ENCODE peak calls at places on chromosomes 5 and 9, in ten cellular contexts. P, D, N, S, I, B, H, U, M and L are unnamed samples.

GRCh38 chr9:120443489-120443888 is 136.5 kb downstream of the CDK5RAP2 start:
- DNase-seq in U (no peak), D (no peak), P (peak), M (no peak), I (no peak), B (no peak), H (no peak), S (peak), N (peak), L (no peak)

GRCh38 chr5:74576941-74577456 is 63.5 kb downstream of the ENC1 start:
- DNase-seq in N (no peak), H (no peak), U (no peak), D (no peak), S (peak), B (no peak), P (peak), M (no peak), I (no peak), L (no peak)

GRCh38 chr5:172114875-172115422 is 73.1 kb downstream of the STK10 start:
- DNase-seq in P (no peak), S (no peak), H (no peak), N (no peak), I (no peak), B (no peak), D (peak), U (peak), M (peak), L (no peak)

GRCh38 chr5:172691886-172692285 is 50.8 kb downstream of the NEURL1B start:
- DNase-seq in S (no peak), H (no peak), N (no peak), B (peak), D (no peak), M (no peak), I (no peak), U (no peak), P (no peak), L (no peak)

GRCh38 chr5:57761513-57761912 is 278.9 kb upstream of the ACTBL2 start:
- DNase-seq in D (no peak), I (no peak), P (no peak), B (no peak), N (no peak), U (no peak), M (no peak), H (no peak), S (no peak), L (no peak)

GRCh38 chr5:74241751-74242140 is 398.8 kb downstream of the ENC1 start:
- DNase-seq in I (no peak), N (no peak), H (no peak), B (peak), D (no peak), U (no peak), P (no peak), S (peak), M (no peak), L (no peak)

GRCh38 chr9:133403766-133404439 is 13.9 kb downstream of the REXO4 start:
- DNase-seq in U (peak), I (no peak), D (peak), S (peak), M (no peak), H (no peak), P (peak), B (peak), N (no peak), L (no peak)

GRCh38 chr5:114223866-114224265 is 138.0 kb upstream of the KCNN2 start:
- DNase-seq in M (no peak), S (no peak), P (peak), H (no peak), I (no peak), B (peak), U (no peak), D (no peak), N (no peak), L (peak)

GRCh38 chr5:177098772-177099152 is 12.0 kb downstream of the FGFR4 start:
- DNase-seq in U (no peak), B (peak), M (no peak), D (no peak), I (no peak), S (no peak), N (no peak), P (no peak), H (no peak), L (no peak)

GRCh38 chr5:91357012-91357634 is 26.0 kb downstream of the ARRDC3 start:
- DNase-seq in U (peak), M (no peak), H (no peak), I (no peak), N (no peak), S (no peak), P (no peak), D (no peak), B (no peak), L (no peak)

GRCh38 chr9:27395484-27395921 is 98.6 kb upstream of the EQTN start:
- DNase-seq in I (no peak), H (no peak), B (no peak), S (no peak), U (no peak), P (no peak), D (no peak), M (no peak), N (no peak), L (no peak)

GRCh38 chr5:2921651-2922050 is 170.2 kb upstream of the IRX2 start:
- DNase-seq in B (no peak), S (no peak), N (no peak), M (no peak), U (no peak), D (no peak), P (no peak), I (no peak), H (no peak), L (no peak)

GRCh38 chr9:114958021-114958846 is 27.8 kb upstream of the TNFSF8 start:
- DNase-seq in D (no peak), N (no peak), H (no peak), U (no peak), M (peak), B (no peak), S (no peak), P (peak), I (no peak), L (no peak)

GRCh38 chr5:34897646-34898045 is 17.7 kb downstream of the RAD1 start:
- DNase-seq in P (no peak), I (no peak), D (no peak), S (no peak), H (no peak), M (no peak), B (no peak), N (no peak), U (no peak), L (no peak)

GRCh38 chr9:105976257-105976656 is 281.9 kb downstream of the TMEM38B start:
- DNase-seq in S (no peak), I (no peak), M (no peak), H (no peak), U (no peak), P (no peak), N (no peak), D (no peak), B (peak), L (no peak)

GRCh38 chr5:51382759-51383493 is at the start of gene ISL1:
- DNase-seq in D (no peak), M (no peak), B (peak), H (no peak), P (peak), U (peak), N (no peak), S (peak), I (peak), L (peak)

GRCh38 chr5:132060501-132061161 is at the start of gene IL3:
- DNase-seq in B (peak), D (peak), N (no peak), M (peak), P (no peak), S (no peak), I (peak), U (no peak), H (no peak), L (no peak)

GRCh38 chr9:27125030-27125429 is 16.0 kb downstream of the TEK start:
- DNase-seq in H (no peak), P (peak), N (peak), U (peak), B (no peak), I (peak), S (peak), D (no peak), M (peak), L (peak)

GRCh38 chr9:95762322-95762721 is 113.2 kb upstream of the ERCC6L2 start:
- DNase-seq in B (no peak), U (no peak), H (no peak), N (no peak), P (no peak), S (no peak), M (no peak), I (no peak), D (no peak), L (no peak)

GRCh38 chr5:176530983-176531901 is 6.0 kb downstream of the RNF44 start:
- DNase-seq in D (no peak), U (no peak), S (no peak), B (peak), M (peak), N (peak), H (no peak), I (peak), P (no peak), L (no peak)

GRCh38 chr5:178382689-178383276 is 150.2 kb upstream of the PHYKPL start:
- DNase-seq in S (no peak), I (no peak), P (no peak), M (no peak), D (no peak), B (peak), H (no peak), N (no peak), U (no peak), L (no peak)

GRCh38 chr5:28725001-28725400 is 1686.6 kb upstream of the CDH9 start:
- DNase-seq in D (no peak), B (no peak), H (no peak), I (no peak), U (no peak), P (no peak), M (no peak), S (no peak), N (no peak), L (no peak)

GRCh38 chr5:149005077-149005892 is 57.6 kb downstream of the SH3TC2 start:
- DNase-seq in N (no peak), I (no peak), D (no peak), U (no peak), P (peak), H (no peak), B (no peak), M (no peak), S (no peak), L (no peak)

GRCh38 chr5:91162534-91163381 is 220.4 kb downstream of the ARRDC3 start:
- DNase-seq in U (peak), P (peak), I (no peak), S (peak), B (no peak), N (peak), D (peak), H (no peak), M (peak), L (peak)

GRCh38 chr5:140239939-140240700 is 62.8 kb downstream of the PFDN1 start:
- DNase-seq in H (no peak), U (peak), S (no peak), I (peak), P (peak), D (peak), B (peak), M (peak), N (no peak), L (no peak)

GRCh38 chr5:137287564-137287963 is 211.6 kb downstream of the SPOCK1 start:
- DNase-seq in S (no peak), N (no peak), U (no peak), B (no peak), M (no peak), D (no peak), I (no peak), H (no peak), P (no peak), L (no peak)
- H3K4me3 ChIP-seq in S (no peak), N (no peak), U (no peak), B (no peak), M (no peak), D (no peak), I (no peak), H (no peak), P (no peak), L (no peak)

DNA sequence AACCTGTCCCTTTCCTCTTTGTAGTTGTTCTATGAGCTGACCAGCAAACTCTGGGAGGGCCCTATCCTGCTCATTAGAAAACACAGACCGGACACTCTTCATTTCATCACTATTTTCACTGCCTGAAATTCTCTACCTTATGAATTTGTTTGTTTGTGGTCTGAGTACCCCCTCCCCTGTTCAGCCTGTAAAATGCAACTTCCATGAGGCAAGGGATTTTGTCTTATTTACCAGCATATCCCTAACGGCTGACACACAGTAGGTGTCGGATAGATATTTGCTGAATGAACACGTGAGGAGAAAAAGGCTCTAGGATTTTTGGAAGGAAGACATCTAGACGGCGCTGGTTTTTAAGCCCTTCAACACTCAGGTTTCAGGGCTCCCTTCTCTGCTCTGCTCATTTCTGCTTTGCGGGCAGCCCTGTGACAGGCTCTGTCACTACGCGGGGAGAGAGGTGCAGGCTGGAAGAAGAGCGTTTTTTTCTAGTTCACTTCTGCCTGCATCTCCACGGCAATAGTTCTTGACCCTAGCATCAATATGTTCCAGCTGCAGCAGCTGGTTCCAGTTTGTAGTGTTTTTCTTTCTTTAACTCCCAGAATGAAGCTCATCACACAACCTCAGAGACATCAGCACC is 41.0 kb downstream of the KCNMB1 start:
- DNase-seq in U (no peak), D (no peak), B (no peak), N (no peak), M (no peak), H (no peak), I (no peak), S (no peak), P (peak), L (no peak)
- TF ChIP-seq CTCF in U (no peak), D (peak), B (no peak), N (no peak), M (peak), H (no peak), I (peak), S (no peak), P (peak), L (no peak)

GRCh38 chr9:5510360-5510931 is at the start of gene PDCD1LG2:
- DNase-seq in D (no peak), S (no peak), I (no peak), H (no peak), M (no peak), N (peak), U (no peak), B (no peak), P (peak), L (peak)
- H3K4me3 ChIP-seq in D (no peak), S (peak), I (peak), H (peak), M (peak), N (peak), U (peak), B (no peak), P (no peak), L (peak)

GRCh38 chr5:97229196-97229595 is 46.1 kb upstream of the RIOK2 start:
- DNase-seq in B (no peak), I (no peak), N (no peak), S (no peak), U (peak), H (no peak), M (no peak), D (no peak), P (no peak), L (no peak)

GRCh38 chr5:97229688-97230285 is 46.7 kb upstream of the RIOK2 start:
- DNase-seq in S (no peak), P (peak), I (no peak), U (no peak), H (no peak), M (no peak), B (no peak), N (no peak), D (no peak), L (no peak)

GRCh38 chr5:97225222-97225621 is 42.2 kb upstream of the RIOK2 start:
- DNase-seq in P (no peak), S (no peak), D (no peak), B (no peak), U (no peak), H (no peak), N (no peak), M (no peak), I (no peak), L (no peak)

GRCh38 chr5:97231025-97231636 is 48.1 kb upstream of the RIOK2 start:
- DNase-seq in N (peak), U (no peak), I (no peak), D (peak), H (no peak), M (no peak), P (peak), S (peak), B (peak), L (peak)
- TF ChIP-seq CTCF in N (peak), U (peak), I (peak), D (peak), H (peak), M (peak), P (peak), S (peak), B (peak), L (peak)

DNA sequence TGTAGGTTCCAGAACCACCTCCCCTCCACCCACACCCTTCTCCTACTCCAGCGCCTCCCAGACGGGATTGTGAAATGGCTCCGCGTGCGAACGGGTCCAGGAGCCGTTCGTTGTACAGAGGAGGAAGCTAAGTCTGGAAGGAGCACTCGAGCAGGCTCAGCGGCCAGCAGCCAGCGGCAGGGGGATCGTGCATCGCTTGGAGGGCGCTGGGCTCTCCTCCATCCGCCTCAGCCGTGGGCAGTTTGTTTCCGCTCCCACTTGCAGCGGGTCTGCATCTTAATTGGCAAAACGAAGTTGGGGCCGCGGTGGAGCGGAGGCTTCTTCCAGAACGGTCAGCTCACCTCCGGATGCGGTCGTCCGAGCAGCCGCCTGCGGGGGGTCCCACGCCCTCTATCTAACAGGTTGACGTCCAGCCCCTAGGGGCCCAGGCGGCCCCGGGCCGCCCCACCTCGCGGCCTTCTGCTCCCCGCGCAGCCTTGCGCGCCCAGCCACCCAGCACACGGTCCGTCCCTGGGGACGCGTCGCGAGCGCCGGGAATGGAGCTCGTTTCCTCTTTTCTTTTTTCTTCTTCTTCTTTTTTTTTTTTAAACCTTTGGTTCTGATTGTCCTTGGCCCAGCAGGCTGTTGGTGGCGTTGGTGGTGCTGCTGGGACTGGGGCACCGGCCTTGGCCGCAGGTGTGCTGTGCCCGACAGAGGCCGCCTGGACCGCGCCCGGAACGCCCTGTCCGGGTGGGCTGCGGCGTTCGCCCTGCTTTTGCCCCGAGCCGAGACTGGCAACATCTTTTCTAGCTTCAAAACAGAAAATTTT is 3.9 kb upstream of the BARX1 start:
- DNase-seq in B (peak), D (no peak), I (no peak), U (no peak), M (no peak), P (peak), H (no peak), N (no peak), S (no peak), L (no peak)
- H3K4me3 ChIP-seq in B (peak), D (peak), I (no peak), U (peak), M (peak), P (peak), H (peak), N (no peak), S (no peak), L (no peak)

GRCh38 chr9:75061169-75061568 is 26.8 kb downstream of the NMRK1 start:
- DNase-seq in M (no peak), U (no peak), B (no peak), I (no peak), D (no peak), S (no peak), P (no peak), N (no peak), H (no peak), L (no peak)
- TF ChIP-seq CTCF in M (no peak), U (no peak), B (no peak), I (no peak), D (no peak), S (no peak), P (no peak), N (no peak), H (no peak), L (no peak)

GRCh38 chr9:136083558-136084190 is 11.4 kb downstream of the NACC2 start:
- DNase-seq in D (no peak), P (no peak), B (no peak), M (no peak), N (no peak), I (no peak), U (no peak), H (no peak), S (no peak), L (no peak)

GRCh38 chr9:136081113-136081825 is 13.8 kb downstream of the NACC2 start:
- DNase-seq in N (no peak), D (no peak), P (peak), H (no peak), U (peak), B (no peak), M (no peak), I (no peak), S (no peak), L (no peak)

GRCh38 chr9:136082496-136083361 is 12.4 kb downstream of the NACC2 start:
- DNase-seq in S (no peak), B (no peak), H (no peak), D (no peak), I (no peak), U (no peak), N (no peak), P (no peak), M (no peak), L (no peak)

GRCh38 chr9:136080716-136081112 is 14.4 kb downstream of the NACC2 start:
- DNase-seq in U (no peak), B (no peak), D (no peak), M (no peak), P (no peak), S (no peak), H (no peak), I (no peak), N (no peak), L (no peak)

GRCh38 chr9:136081826-136082495 is 13.1 kb downstream of the NACC2 start:
- DNase-seq in U (no peak), I (no peak), P (no peak), D (no peak), S (no peak), M (no peak), B (no peak), N (no peak), H (no peak), L (no peak)
- H3K4me3 ChIP-seq in U (peak), I (no peak), P (no peak), D (no peak), S (no peak), M (no peak), B (no peak), N (no peak), H (no peak), L (no peak)